ENCODE peak calls at places on chromosomes 16 and 17, in six cellular contexts. Q, U, I, T, X and D are unnamed samples.

GRCh38 chr17:55432358-55433028 is 10.9 kb upstream of the MMD start:
- DNase-seq in U (peak; percentile 43), Q (no peak), I (peak; percentile 69), T (no peak), X (no peak), D (no peak)

GRCh38 chr16:718389-718788 is 2.6 kb upstream of the ANTKMT start:
- DNase-seq in T (no peak), I (no peak), X (no peak), Q (no peak), U (no peak), D (no peak)

GRCh38 chr17:8122391-8122922 is 1.4 kb downstream of the HES7 start:
- DNase-seq in T (no peak), X (peak; percentile 19), U (peak; percentile 72), Q (no peak), I (peak; percentile 5), D (no peak)

GRCh38 chr16:86243571-86244154 is 266.7 kb upstream of the FOXF1 start:
- DNase-seq in I (no peak), X (peak; percentile 3), U (no peak), Q (no peak), T (no peak), D (peak; percentile 77)

GRCh38 chr16:2365397-2365796 is 24.9 kb upstream of the ABCA3 start:
- DNase-seq in U (no peak), T (no peak), Q (no peak), X (no peak), I (no peak), D (no peak)

GRCh38 chr16:14455577-14455976 is 174.5 kb downstream of the PARN start:
- DNase-seq in X (no peak), T (no peak), I (peak; percentile 73), U (peak; percentile 21), Q (no peak), D (no peak)

GRCh38 chr16:67560827-67561342 is 1.4 kb upstream of the CTCF start:
- DNase-seq in Q (no peak), I (peak; percentile 17), X (no peak), T (no peak), U (peak; percentile 14), D (no peak)

GRCh38 chr16:57549730-57550129 is 7.3 kb downstream of the ADGRG5 start:
- DNase-seq in T (no peak), U (no peak), I (no peak), X (no peak), Q (no peak), D (no peak)

GRCh38 chr16:81319221-81319912 is 4.6 kb downstream of the GAN start:
- DNase-seq in X (no peak), Q (no peak), U (peak; percentile 79), I (peak; percentile 45), T (no peak), D (no peak)

GRCh38 chr16:46857261-46857962 is 26.4 kb upstream of the C16orf87 start:
- DNase-seq in T (no peak), X (peak; percentile 43), I (peak; percentile 44), Q (no peak), U (peak; percentile 85), D (no peak)

GRCh38 chr16:88504489-88505404 is 51.7 kb downstream of the ZFPM1 start:
- DNase-seq in U (no peak), T (no peak), I (no peak), Q (no peak), X (peak; percentile 88), D (no peak)

GRCh38 chr16:22001591-22001990 is 675 bp upstream of the PDZD9 start:
- DNase-seq in T (no peak), I (peak; percentile 82), X (no peak), Q (no peak), U (peak; percentile 88), D (no peak)

GRCh38 chr16:11561856-11562255 is 24.9 kb downstream of the LITAF start:
- DNase-seq in I (no peak), X (no peak), U (no peak), Q (no peak), T (no peak), D (no peak)